ENCODE peak calls at places on chromosomes 16 and 17, in four cellular contexts. Q is H1, J is HepG2, N is K562. W is an unnamed sample.

GRCh38 chr17:79931517-79932309 is 92.5 kb upstream of the CBX4 start:
- DNase-seq in Q (no peak), N (no peak), J (peak), W (no peak)

GRCh38 chr16:4787627-4788482 is at the start of gene SEPTIN12:
- DNase-seq in J (no peak), Q (no peak), N (no peak), W (no peak)

GRCh38 chr17:48014603-48015037 is 23.0 kb downstream of the COPZ2 start:
- DNase-seq in Q (no peak), J (no peak), N (peak), W (no peak)

GRCh38 chr17:13031718-13032350 is 14.0 kb upstream of the ELAC2 start:
- DNase-seq in N (peak), J (peak), Q (no peak), W (peak)

GRCh38 chr17:58520843-58521430 is 6.5 kb upstream of the MTMR4 start:
- DNase-seq in Q (no peak), J (peak), N (no peak), W (no peak)

GRCh38 chr17:4043862-4044261 is 79.6 kb upstream of the ATP2A3 start:
- DNase-seq in Q (no peak), N (no peak), J (no peak), W (no peak)

GRCh38 chr17:57574040-57574513 is 171.0 kb downstream of the CCDC182 start:
- DNase-seq in N (no peak), Q (no peak), J (no peak), W (no peak)

GRCh38 chr16:27285676-27286196 is 17.2 kb upstream of the NSMCE1 start:
- DNase-seq in N (no peak), J (no peak), Q (no peak), W (no peak)

GRCh38 chr17:70767102-70767701 is 597.9 kb downstream of the KCNJ2 start:
- DNase-seq in Q (no peak), J (peak), N (no peak), W (no peak)

GRCh38 chr16:55527885-55528284 is 19.0 kb downstream of the LPCAT2 start:
- DNase-seq in N (no peak), J (no peak), Q (no peak), W (no peak)

GRCh38 chr16:84198401-84198800 is 7.4 kb downstream of the ADAD2 start:
- DNase-seq in J (no peak), Q (no peak), N (no peak), W (no peak)

GRCh38 chr17:78510141-78510935 is 66.9 kb downstream of the DNAH17 start:
- DNase-seq in J (no peak), N (no peak), Q (no peak), W (no peak)

GRCh38 chr17:12642034-12642433 is 23.7 kb upstream of the MYOCD start:
- DNase-seq in N (no peak), J (no peak), Q (no peak), W (no peak)

GRCh38 chr16:69567031-69567680 is 1.4 kb downstream of the NFAT5 start:
- DNase-seq in Q (no peak), N (no peak), J (peak), W (peak)

GRCh38 chr16:24013733-24014645 is 178.2 kb downstream of the PRKCB start:
- DNase-seq in J (no peak), Q (no peak), N (no peak), W (no peak)

GRCh38 chr16:74073471-74073870 is 223.1 kb upstream of the PSMD7 start:
- DNase-seq in J (no peak), N (no peak), Q (no peak), W (no peak)

GRCh38 chr17:66777689-66778225 is 57.2 kb upstream of the CACNG5 start:
- DNase-seq in J (no peak), Q (peak), N (no peak), W (no peak)

GRCh38 chr17:21262259-21262993 is 9.2 kb upstream of the NATD1 start:
- DNase-seq in J (no peak), N (no peak), Q (no peak), W (no peak)

GRCh38 chr17:76868669-76869208 is 535 bp downstream of the MGAT5B start:
- DNase-seq in Q (no peak), N (peak), J (no peak), W (no peak)

GRCh38 chr16:24273511-24273910 is 17.4 kb downstream of the CACNG3 start:
- DNase-seq in J (no peak), Q (no peak), N (no peak), W (no peak)

GRCh38 chr16:88103011-88103410 is 151.8 kb downstream of the BANP start:
- DNase-seq in N (no peak), Q (no peak), J (no peak), W (no peak)

GRCh38 chr16:81717662-81718189 is 61.4 kb upstream of the PLCG2 start:
- DNase-seq in Q (no peak), J (no peak), N (no peak), W (peak)

GRCh38 chr16:89090182-89090630 is 3.4 kb upstream of the ACSF3 start:
- DNase-seq in J (no peak), Q (no peak), N (peak), W (no peak)

GRCh38 chr16:71807905-71808592 is 585 bp downstream of the AP1G1 start:
- DNase-seq in J (no peak), Q (no peak), N (peak), W (peak)

GRCh38 chr17:11178576-11178975 is 62.4 kb upstream of the SHISA6 start:
- DNase-seq in Q (no peak), N (no peak), J (no peak), W (no peak)

GRCh38 chr16:89944773-89945172 is 3.8 kb upstream of the DEF8 start:
- DNase-seq in N (no peak), Q (no peak), J (no peak), W (no peak)

GRCh38 chr17:17576772-17577234 is 14.7 kb downstream of the PEMT start:
- DNase-seq in N (no peak), Q (no peak), J (no peak), W (no peak)
- TF ChIP-seq JUN in N (no peak), Q (no peak), J (no peak), W (no peak)

GRCh38 chr17:40034426-40035161 is 19.4 kb downstream of the CSF3 start:
- DNase-seq in Q (no peak), N (no peak), J (no peak), W (no peak)

GRCh38 chr17:40033339-40033738 is 18.1 kb downstream of the CSF3 start:
- DNase-seq in J (no peak), Q (no peak), N (no peak), W (no peak)

GRCh38 chr17:40035162-40035559 is 19.0 kb downstream of the MED24 start:
- DNase-seq in J (no peak), N (peak), Q (peak), W (peak)

DNA sequence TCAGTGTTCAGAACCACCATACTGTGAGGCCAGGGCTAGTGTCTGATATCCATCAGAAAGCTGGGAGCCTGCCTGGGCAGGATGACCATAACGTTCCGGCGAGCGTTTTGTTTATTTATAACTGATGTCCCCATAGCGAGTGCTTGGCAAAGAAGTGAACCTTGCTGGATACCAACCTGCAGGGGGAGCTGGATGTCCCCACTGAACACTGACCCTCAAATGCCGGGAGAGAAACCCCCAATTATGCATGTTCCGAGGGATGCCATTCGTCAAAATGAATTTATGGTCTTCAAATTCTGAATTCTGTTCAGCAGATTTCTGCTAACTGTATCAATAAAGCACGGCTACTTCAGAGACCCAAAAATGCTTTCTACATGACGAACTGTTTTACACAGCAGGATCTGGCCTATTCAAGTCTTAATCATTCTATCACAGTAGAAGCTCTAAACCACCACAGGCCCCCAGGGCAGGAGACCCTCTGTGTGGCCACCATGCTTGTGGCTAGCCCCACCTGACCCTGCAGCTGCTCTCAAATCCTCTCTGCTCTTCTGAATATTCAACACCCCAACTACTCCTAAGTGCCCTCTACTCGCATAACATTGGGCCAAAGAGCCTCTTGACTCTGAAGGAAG is 15.2 kb downstream of the MED24 start:
- DNase-seq in Q (no peak), J (peak), N (peak), W (peak)
- H3K9ac ChIP-seq in Q (no peak), J (peak), N (no peak), W (peak)

DNA sequence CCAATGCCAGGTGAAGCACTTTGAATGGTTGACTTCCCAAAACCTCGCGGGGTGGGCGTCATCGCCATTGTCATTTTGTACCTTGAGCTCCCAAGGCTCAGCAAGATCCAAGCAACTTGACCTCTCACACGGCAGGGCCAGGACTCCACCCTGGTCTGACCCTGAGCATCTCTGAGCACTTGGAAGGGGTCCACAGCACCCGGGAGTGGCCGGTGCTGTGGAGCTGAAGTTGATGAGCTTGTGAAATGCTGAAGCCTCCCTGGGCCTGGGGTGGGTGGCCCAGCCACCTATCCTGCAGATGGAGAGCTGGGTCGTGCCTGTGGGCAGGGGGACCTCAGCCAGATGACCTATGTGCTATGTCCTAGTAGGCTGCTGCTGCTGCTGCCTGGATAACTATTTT is 283.3 kb upstream of the FOXF1 start:
- DNase-seq in N (no peak), Q (no peak), J (no peak), W (no peak)
- TF ChIP-seq JUN in N (no peak), Q (no peak), J (no peak), W (no peak)

DNA sequence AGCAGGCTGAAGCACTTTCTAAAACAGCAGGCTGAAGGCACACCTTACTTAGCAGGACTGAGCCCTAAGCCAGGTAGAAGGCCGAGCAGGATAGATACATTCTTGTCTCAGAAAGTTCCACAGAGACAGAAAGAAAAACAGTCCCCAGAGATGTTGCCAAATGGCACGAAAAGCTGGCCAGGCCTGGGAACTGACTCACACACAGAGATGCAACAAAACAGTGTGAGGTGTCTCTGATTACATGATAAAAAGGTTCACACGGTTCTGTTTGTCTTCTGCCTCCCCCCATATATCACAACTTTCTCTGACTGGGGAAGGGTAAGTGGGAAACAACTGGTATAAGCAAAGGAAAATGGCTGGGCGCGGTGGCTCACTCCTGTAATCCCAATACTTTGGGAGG is 1.7 kb downstream of the WBP2 start:
- DNase-seq in Q (no peak), J (no peak), N (no peak), W (peak)
- H3K9ac ChIP-seq in Q (no peak), J (no peak), N (peak), W (peak)

DNA sequence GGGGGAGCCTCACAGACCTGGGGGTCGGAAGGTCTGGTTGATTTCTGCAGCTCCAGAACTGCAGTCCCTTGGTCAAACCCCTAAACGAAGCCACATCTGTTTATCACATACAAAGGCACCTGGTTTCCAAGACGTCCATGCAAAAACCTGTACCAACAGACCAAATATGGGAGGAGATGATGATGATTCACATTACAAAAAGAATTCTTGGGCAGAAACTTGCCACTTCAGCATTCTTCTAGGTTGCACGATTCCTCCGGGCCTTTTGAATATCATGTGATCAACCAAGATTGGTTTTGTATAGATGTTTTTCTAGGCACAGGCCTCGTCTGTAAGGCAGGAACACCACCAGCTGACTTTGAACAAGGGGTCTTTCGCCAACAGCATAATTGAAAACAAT is 466.3 kb downstream of the SOX9 start:
- DNase-seq in N (no peak), Q (no peak), J (no peak), W (no peak)
- TF ChIP-seq JUN in N (no peak), Q (no peak), J (no peak), W (no peak)

GRCh38 chr17:31386542-31387075 is 4.9 kb upstream of the RAB11FIP4 start:
- DNase-seq in N (no peak), Q (no peak), J (no peak), W (no peak)
- H3K9ac ChIP-seq in N (no peak), Q (no peak), J (no peak), W (no peak)

DNA sequence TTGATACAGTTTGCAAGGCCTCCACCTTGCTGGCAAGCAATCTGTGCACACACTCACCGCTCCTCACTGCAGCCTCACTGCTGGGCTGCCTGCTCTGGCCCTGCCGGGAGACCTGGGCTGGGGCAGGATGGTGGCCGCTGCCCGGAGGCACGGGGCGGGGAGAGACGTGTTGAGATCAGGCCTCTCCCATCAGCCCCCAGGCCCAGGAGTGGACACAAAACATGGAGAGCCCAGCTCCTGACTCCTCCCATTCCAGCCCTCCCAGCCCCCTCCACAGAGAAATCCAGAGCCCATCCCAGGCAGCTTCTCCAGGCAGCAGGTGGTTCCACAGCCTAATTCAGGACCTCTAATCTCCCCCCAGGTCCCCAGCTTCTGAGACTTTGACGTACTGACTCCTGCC is 23.1 kb upstream of the RPL38 start:
- DNase-seq in N (no peak), Q (no peak), J (no peak), W (no peak)
- TF ChIP-seq JUN in N (no peak), Q (no peak), J (no peak), W (no peak)

GRCh38 chr17:39092672-39093250 is 58.7 kb downstream of the PLXDC1 start:
- DNase-seq in Q (no peak), J (no peak), N (no peak), W (no peak)
- H3K9ac ChIP-seq in Q (no peak), J (no peak), N (peak), W (no peak)